ENCODE peak calls at places on chromosomes 5 and 9, in six cellular contexts. One of them, this sample, is unnamed.

GRCh38 chr5:74384851-74385250 is 255.7 kb downstream of the ENC1 start:
- DNase-seq in suprapubic skin: no peak
- DNase-seq in dorsolateral prefrontal cortex: no peak
- DNase-seq in AG10803: peak
- DNase-seq in Calu3: no peak
- DNase-seq in adrenal gland: no peak
- DNase-seq in this sample: no peak

GRCh38 chr5:60483046-60483445 is 216.9 kb downstream of the DEPDC1B start:
- DNase-seq in AG10803: no peak
- DNase-seq in suprapubic skin: no peak
- DNase-seq in Calu3: no peak
- DNase-seq in adrenal gland: no peak
- DNase-seq in dorsolateral prefrontal cortex: no peak
- DNase-seq in this sample: no peak

GRCh38 chr5:148790545-148791333 is 35.7 kb upstream of the ADRB2 start:
- DNase-seq in suprapubic skin: no peak
- DNase-seq in Calu3: no peak
- DNase-seq in adrenal gland: no peak
- DNase-seq in dorsolateral prefrontal cortex: no peak
- DNase-seq in AG10803: no peak
- DNase-seq in this sample: no peak

GRCh38 chr5:134029156-134029555 is 24.4 kb upstream of the VDAC1 start:
- DNase-seq in Calu3: peak
- DNase-seq in AG10803: peak
- DNase-seq in dorsolateral prefrontal cortex: no peak
- DNase-seq in adrenal gland: no peak
- DNase-seq in suprapubic skin: no peak
- DNase-seq in this sample: no peak

GRCh38 chr5:69491838-69492390 is 676 bp upstream of the OCLN start:
- DNase-seq in Calu3: no peak
- DNase-seq in dorsolateral prefrontal cortex: no peak
- DNase-seq in AG10803: no peak
- DNase-seq in adrenal gland: no peak
- DNase-seq in suprapubic skin: no peak
- DNase-seq in this sample: no peak

GRCh38 chr5:103174147-103174546 is 54.0 kb downstream of the PPIP5K2 start:
- DNase-seq in AG10803: no peak
- DNase-seq in dorsolateral prefrontal cortex: no peak
- DNase-seq in Calu3: no peak
- DNase-seq in suprapubic skin: no peak
- DNase-seq in adrenal gland: no peak
- DNase-seq in this sample: no peak

GRCh38 chr5:16304846-16305245 is 125.3 kb upstream of the MARCHF11 start:
- DNase-seq in AG10803: peak
- DNase-seq in suprapubic skin: no peak
- DNase-seq in dorsolateral prefrontal cortex: no peak
- DNase-seq in adrenal gland: no peak
- DNase-seq in Calu3: no peak
- DNase-seq in this sample: no peak

GRCh38 chr5:1930501-1930879 is 47.8 kb upstream of the IRX4 start:
- DNase-seq in suprapubic skin: no peak
- DNase-seq in adrenal gland: no peak
- DNase-seq in dorsolateral prefrontal cortex: no peak
- DNase-seq in Calu3: peak
- DNase-seq in AG10803: no peak
- DNase-seq in this sample: no peak

GRCh38 chr5:143837306-143837848 is 25.4 kb downstream of the HMHB1 start:
- DNase-seq in Calu3: no peak
- DNase-seq in AG10803: peak
- DNase-seq in dorsolateral prefrontal cortex: no peak
- DNase-seq in suprapubic skin: no peak
- DNase-seq in adrenal gland: no peak
- DNase-seq in this sample: no peak

GRCh38 chr5:143554194-143554717 is 150.8 kb upstream of the NR3C1 start:
- DNase-seq in dorsolateral prefrontal cortex: no peak
- DNase-seq in Calu3: no peak
- DNase-seq in suprapubic skin: no peak
- DNase-seq in adrenal gland: peak
- DNase-seq in AG10803: peak
- DNase-seq in this sample: no peak

GRCh38 chr5:41843456-41844112 is 26.6 kb downstream of the OXCT1 start:
- DNase-seq in AG10803: peak
- DNase-seq in Calu3: peak
- DNase-seq in dorsolateral prefrontal cortex: peak
- DNase-seq in adrenal gland: peak
- DNase-seq in suprapubic skin: no peak
- DNase-seq in this sample: no peak

DNA sequence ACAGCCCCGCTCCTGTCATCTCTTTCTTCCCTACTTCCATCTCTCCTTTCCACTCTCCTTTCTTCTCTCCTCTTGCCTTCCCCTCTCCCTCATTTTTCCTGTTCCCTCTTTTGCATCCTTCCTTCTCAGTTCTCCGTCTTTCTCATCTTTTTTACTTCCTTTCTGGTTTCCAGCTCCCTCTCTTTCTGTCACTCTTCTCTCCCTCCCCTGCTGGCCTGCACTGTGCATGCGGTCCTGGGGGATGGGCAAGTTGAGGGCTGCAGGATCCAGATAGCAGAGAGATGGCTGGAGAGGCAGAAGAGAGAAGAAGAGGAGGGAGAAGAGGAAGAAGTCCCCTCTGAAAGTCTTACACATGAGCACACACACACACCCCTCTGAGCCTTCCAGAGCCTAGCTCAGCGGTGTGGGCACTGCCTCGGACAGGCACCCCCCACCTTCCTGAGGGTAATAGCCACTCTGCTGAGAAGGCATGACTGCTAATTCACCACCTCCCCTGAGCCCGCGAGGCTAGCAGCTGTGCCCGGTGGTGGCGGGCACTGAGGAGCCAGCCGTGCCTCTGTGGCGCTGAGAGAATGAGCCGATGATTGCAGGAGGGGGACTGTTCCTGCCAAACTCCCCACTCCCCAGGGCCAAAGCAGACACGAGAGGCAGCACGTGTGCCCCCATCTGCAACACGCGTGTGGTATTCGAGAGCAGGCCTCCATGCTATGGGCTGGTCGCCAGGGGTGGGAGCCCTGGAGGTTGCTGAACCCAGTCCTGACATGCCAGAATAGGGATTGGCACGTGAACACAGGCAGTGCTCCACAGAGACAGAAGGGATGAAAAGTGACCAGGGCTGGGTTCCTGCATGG is 3.7 kb upstream of the CAMK2A start:
- DNase-seq in suprapubic skin: no peak
- DNase-seq in dorsolateral prefrontal cortex: no peak
- DNase-seq in Calu3: no peak
- DNase-seq in adrenal gland: no peak
- DNase-seq in AG10803: no peak
- DNase-seq in this sample: no peak
- TF ChIP-seq CTCF in suprapubic skin: no peak
- TF ChIP-seq CTCF in dorsolateral prefrontal cortex: no peak
- TF ChIP-seq CTCF in Calu3: no peak
- TF ChIP-seq CTCF in adrenal gland: no peak
- TF ChIP-seq CTCF in AG10803: no peak
- TF ChIP-seq CTCF in this sample: no peak

GRCh38 chr5:36079200-36079761 is 12.6 kb upstream of the UGT3A2 start:
- DNase-seq in Calu3: peak
- DNase-seq in adrenal gland: peak
- DNase-seq in AG10803: peak
- DNase-seq in dorsolateral prefrontal cortex: peak
- DNase-seq in suprapubic skin: no peak
- DNase-seq in this sample: no peak
- TF ChIP-seq CTCF in Calu3: peak
- TF ChIP-seq CTCF in adrenal gland: peak
- TF ChIP-seq CTCF in AG10803: peak
- TF ChIP-seq CTCF in dorsolateral prefrontal cortex: peak
- TF ChIP-seq CTCF in suprapubic skin: peak
- TF ChIP-seq CTCF in this sample: no peak

GRCh38 chr9:38041564-38042267 is 27.3 kb downstream of the SHB start:
- DNase-seq in adrenal gland: no peak
- DNase-seq in dorsolateral prefrontal cortex: no peak
- DNase-seq in Calu3: no peak
- DNase-seq in AG10803: no peak
- DNase-seq in suprapubic skin: no peak
- DNase-seq in this sample: no peak
- TF ChIP-seq CTCF in adrenal gland: no peak
- TF ChIP-seq CTCF in dorsolateral prefrontal cortex: no peak
- TF ChIP-seq CTCF in Calu3: no peak
- TF ChIP-seq CTCF in AG10803: no peak
- TF ChIP-seq CTCF in suprapubic skin: no peak
- TF ChIP-seq CTCF in this sample: no peak

GRCh38 chr5:95284512-95285405 is at the start of gene MCTP1:
- DNase-seq in dorsolateral prefrontal cortex: peak
- DNase-seq in adrenal gland: peak
- DNase-seq in Calu3: peak
- DNase-seq in AG10803: no peak
- DNase-seq in suprapubic skin: peak
- DNase-seq in this sample: no peak
- TF ChIP-seq CTCF in dorsolateral prefrontal cortex: no peak
- TF ChIP-seq CTCF in adrenal gland: no peak
- TF ChIP-seq CTCF in Calu3: no peak
- TF ChIP-seq CTCF in AG10803: no peak
- TF ChIP-seq CTCF in suprapubic skin: no peak
- TF ChIP-seq CTCF in this sample: no peak

GRCh38 chr5:145701404-145701803 is 133.7 kb downstream of the PRELID2 start:
- DNase-seq in Calu3: no peak
- DNase-seq in dorsolateral prefrontal cortex: no peak
- DNase-seq in AG10803: no peak
- DNase-seq in suprapubic skin: no peak
- DNase-seq in adrenal gland: no peak
- DNase-seq in this sample: no peak

GRCh38 chr5:145699846-145700245 is 135.3 kb downstream of the PRELID2 start:
- DNase-seq in adrenal gland: no peak
- DNase-seq in suprapubic skin: no peak
- DNase-seq in dorsolateral prefrontal cortex: no peak
- DNase-seq in Calu3: no peak
- DNase-seq in AG10803: no peak
- DNase-seq in this sample: no peak

DNA sequence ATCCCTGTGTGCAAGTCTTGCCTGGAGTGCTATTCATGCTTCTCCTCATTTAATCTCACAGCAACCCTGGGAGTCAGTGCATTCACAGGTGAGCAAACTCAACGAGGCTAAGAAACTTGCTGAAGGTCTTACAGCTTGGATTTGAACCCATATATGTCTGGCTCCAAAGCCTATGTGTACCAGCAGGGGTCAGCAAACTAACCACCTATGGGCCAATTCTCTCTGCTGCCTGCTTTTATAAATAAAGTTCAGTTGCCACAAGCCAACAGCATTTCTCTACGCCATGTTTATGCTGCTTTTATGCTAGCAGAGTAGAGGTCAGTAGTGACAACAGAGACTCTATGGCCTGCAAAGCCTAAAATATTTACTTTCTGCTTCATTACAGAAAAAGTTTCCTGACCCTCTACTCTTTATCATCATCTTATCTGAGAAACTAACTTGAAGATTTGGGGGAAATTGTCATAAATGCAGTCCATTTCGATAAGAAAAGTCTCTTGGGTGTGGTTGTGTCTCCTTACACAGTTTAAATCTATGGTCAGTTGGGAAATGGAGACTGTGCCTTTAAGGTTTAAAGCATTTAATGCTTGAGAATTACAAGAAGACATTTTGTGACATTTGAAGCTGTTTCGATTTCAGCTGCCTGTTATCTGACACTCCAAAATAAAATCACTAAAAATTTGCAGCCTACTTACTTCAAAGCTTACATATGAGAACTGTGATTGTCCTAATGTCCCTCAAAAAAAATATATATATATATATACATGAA is 137.7 kb downstream of the PRELID2 start:
- DNase-seq in AG10803: peak
- DNase-seq in adrenal gland: no peak
- DNase-seq in dorsolateral prefrontal cortex: no peak
- DNase-seq in Calu3: peak
- DNase-seq in suprapubic skin: no peak
- DNase-seq in this sample: no peak
- TF ChIP-seq CTCF in AG10803: peak
- TF ChIP-seq CTCF in adrenal gland: no peak
- TF ChIP-seq CTCF in dorsolateral prefrontal cortex: no peak
- TF ChIP-seq CTCF in Calu3: peak
- TF ChIP-seq CTCF in suprapubic skin: no peak
- TF ChIP-seq CTCF in this sample: peak

GRCh38 chr9:91192785-91193657 is 168.7 kb downstream of the AUH start:
- DNase-seq in suprapubic skin: peak
- DNase-seq in dorsolateral prefrontal cortex: peak
- DNase-seq in Calu3: peak
- DNase-seq in adrenal gland: peak
- DNase-seq in AG10803: peak
- DNase-seq in this sample: peak
- TF ChIP-seq CTCF in suprapubic skin: no peak
- TF ChIP-seq CTCF in dorsolateral prefrontal cortex: peak
- TF ChIP-seq CTCF in Calu3: no peak
- TF ChIP-seq CTCF in adrenal gland: no peak
- TF ChIP-seq CTCF in AG10803: no peak
- TF ChIP-seq CTCF in this sample: no peak

DNA sequence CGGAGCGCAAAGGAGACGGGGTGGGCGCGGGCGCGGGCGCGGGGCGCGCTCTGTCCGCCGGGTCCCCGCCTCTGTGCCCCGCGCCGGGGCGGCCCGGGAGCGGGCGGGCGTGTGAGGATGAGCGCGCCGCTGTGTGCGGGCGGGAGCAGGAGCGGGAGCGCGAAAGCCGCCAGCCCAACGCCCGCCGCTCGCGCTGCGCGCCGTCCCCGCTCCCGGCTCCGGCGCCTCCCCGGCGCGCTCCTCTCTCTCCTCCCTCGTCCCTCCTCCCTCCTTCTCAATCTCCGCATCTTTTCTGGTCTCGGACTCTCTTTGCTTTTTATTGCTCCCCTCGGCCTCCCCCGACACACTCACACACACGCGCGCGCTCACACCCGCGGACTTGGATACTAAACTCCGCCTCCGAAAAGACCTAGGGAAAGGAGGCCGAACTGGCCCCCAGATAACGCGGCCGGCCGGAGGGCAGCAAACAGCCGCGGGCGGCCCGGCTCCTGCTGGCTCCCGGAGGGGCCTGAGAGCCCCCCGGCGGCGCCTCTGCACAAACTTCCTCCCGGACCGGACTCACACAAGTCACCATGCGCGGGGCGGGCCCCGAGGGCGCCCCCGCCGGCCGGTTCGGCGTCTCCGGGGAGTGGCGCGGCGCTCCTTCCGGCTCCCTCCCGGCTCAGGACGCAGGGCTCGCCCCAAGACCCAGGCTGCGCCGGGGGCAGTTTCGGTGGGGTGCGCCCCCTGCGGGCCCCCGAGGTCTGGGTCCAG is at the start of gene FIBCD1:
- DNase-seq in dorsolateral prefrontal cortex: no peak
- DNase-seq in AG10803: peak
- DNase-seq in adrenal gland: no peak
- DNase-seq in Calu3: peak
- DNase-seq in suprapubic skin: no peak
- DNase-seq in this sample: no peak
- TF ChIP-seq CTCF in dorsolateral prefrontal cortex: no peak
- TF ChIP-seq CTCF in AG10803: peak
- TF ChIP-seq CTCF in adrenal gland: peak
- TF ChIP-seq CTCF in Calu3: peak
- TF ChIP-seq CTCF in suprapubic skin: peak
- TF ChIP-seq CTCF in this sample: no peak

This sample was measured in coronary artery.